ENCODE peak calls at places on chromosomes 1 and 21, in eight cellular contexts. B, X, U, Y, I, S, V and J are unnamed samples.

GRCh38 chr21:15093216-15093615 is 28.4 kb upstream of the NRIP1 start:
- DNase-seq in B (no peak), I (no peak), Y (no peak), V (no peak), U (no peak), X (no peak), S (no peak), J (no peak)

GRCh38 chr1:9289724-9290493 is 2.8 kb upstream of the SPSB1 start:
- DNase-seq in Y (peak), V (no peak), X (no peak), U (no peak), I (no peak), B (no peak), S (no peak), J (peak)

GRCh38 chr1:235015291-235015990 is 113.2 kb downstream of the TOMM20 start:
- DNase-seq in Y (no peak), B (no peak), U (no peak), V (no peak), S (peak), X (no peak), I (no peak), J (no peak)

GRCh38 chr1:177185209-177185608 is 14.5 kb downstream of the BRINP2 start:
- DNase-seq in X (no peak), S (no peak), V (no peak), B (peak), I (no peak), Y (no peak), U (no peak), J (no peak)

GRCh38 chr1:66559517-66559916 is 25.6 kb downstream of the SGIP1 start:
- DNase-seq in S (no peak), Y (no peak), B (no peak), X (no peak), V (no peak), I (no peak), U (no peak), J (no peak)

GRCh38 chr1:235984041-235984820 is 80.7 kb downstream of the NID1 start:
- DNase-seq in V (no peak), I (no peak), Y (peak), U (no peak), B (no peak), X (no peak), S (no peak), J (no peak)

GRCh38 chr1:38283736-38284470 is 237.3 kb upstream of the POU3F1 start:
- DNase-seq in X (no peak), U (no peak), V (no peak), S (no peak), I (no peak), Y (no peak), B (no peak), J (no peak)

GRCh38 chr21:44892536-44893277 is 19.2 kb upstream of the PTTG1IP start:
- DNase-seq in X (no peak), Y (peak), S (no peak), U (peak), I (peak), B (peak), V (peak), J (peak)

GRCh38 chr1:244451539-244451950 is at the start of gene ADSS2:
- DNase-seq in V (no peak), I (no peak), B (no peak), X (no peak), S (no peak), U (no peak), Y (no peak), J (no peak)

GRCh38 chr1:97334454-97334853 is 586.4 kb downstream of the DPYD start:
- DNase-seq in V (no peak), I (no peak), X (no peak), U (no peak), S (no peak), Y (peak), B (no peak), J (no peak)